ENCODE peak calls at places on chromosomes 3 and 15, in nine cellular contexts. J is transverse colon; U is CD8-positive, alpha-beta T cell; E is hepatocyte; S is astrocyte of the spinal cord; Q is fibroblast of mammary gland; D is choroid plexus epithelial cell; Y is HFFc6; T is left ventricle myocardium inferior. F is an unnamed sample.

GRCh38 chr15:42679285-42680141 is 57.4 kb downstream of the CDAN1 start:
- DNase-seq in E (no peak), T (no peak), D (no peak), U (no peak), J (no peak), Y (no peak), Q (peak), S (no peak), F (no peak)

GRCh38 chr3:111715911-111716523 is 120.9 kb upstream of the ZBED2 start:
- DNase-seq in T (peak), E (peak), Q (no peak), U (no peak), S (peak), D (peak), Y (peak), J (peak), F (no peak)

GRCh38 chr3:129358177-129359101 is 70.0 kb downstream of the EFCAB12 start:
- DNase-seq in T (no peak), S (no peak), J (no peak), Y (no peak), U (no peak), Q (no peak), D (no peak), E (no peak), F (no peak)

GRCh38 chr3:70231224-70231623 is 81.2 kb downstream of the MDFIC2 start:
- DNase-seq in T (no peak), S (no peak), E (no peak), Y (no peak), D (no peak), U (no peak), J (no peak), Q (no peak), F (no peak)

GRCh38 chr3:189304465-189305341 is 132.9 kb downstream of the TPRG1 start:
- DNase-seq in E (peak), T (no peak), D (peak), S (peak), U (no peak), Q (no peak), J (peak), Y (no peak), F (no peak)

GRCh38 chr15:82093774-82094211 is 48.0 kb upstream of the MEX3B start:
- DNase-seq in E (no peak), T (no peak), Q (peak), Y (peak), S (peak), U (no peak), D (peak), J (no peak), F (no peak)

GRCh38 chr15:66955871-66956585 is 109.4 kb upstream of the SMAD3 start:
- DNase-seq in Y (peak), S (peak), U (no peak), T (no peak), D (no peak), Q (peak), J (no peak), E (no peak), F (no peak)

GRCh38 chr15:52528465-52529288 is at the start of gene MYO5A:
- DNase-seq in U (peak), T (peak), E (peak), Y (peak), S (peak), Q (peak), J (peak), D (peak), F (peak)

GRCh38 chr3:151386063-151386462 is 1.5 kb upstream of the P2RY12 start:
- DNase-seq in S (no peak), J (no peak), Y (no peak), D (no peak), T (no peak), U (no peak), E (no peak), Q (peak), F (no peak)

GRCh38 chr3:196989721-196990262 is 21.2 kb upstream of the PIGZ start:
- DNase-seq in U (no peak), E (no peak), J (no peak), Q (peak), D (no peak), Y (no peak), T (peak), S (no peak), F (no peak)

GRCh38 chr3:57998366-57999283 is 9.6 kb upstream of the FLNB start:
- DNase-seq in D (no peak), E (peak), S (no peak), J (peak), Q (no peak), Y (no peak), T (no peak), U (no peak), F (no peak)

GRCh38 chr3:183428140-183429023 is at the start of gene MCF2L2:
- DNase-seq in Q (peak), J (peak), U (peak), D (peak), Y (no peak), E (peak), T (peak), S (peak), F (peak)

GRCh38 chr3:58560771-58561311 is 16.4 kb downstream of the FAM107A start:
- DNase-seq in E (peak), Y (peak), D (peak), S (peak), T (no peak), Q (peak), U (no peak), J (no peak), F (no peak)

DNA sequence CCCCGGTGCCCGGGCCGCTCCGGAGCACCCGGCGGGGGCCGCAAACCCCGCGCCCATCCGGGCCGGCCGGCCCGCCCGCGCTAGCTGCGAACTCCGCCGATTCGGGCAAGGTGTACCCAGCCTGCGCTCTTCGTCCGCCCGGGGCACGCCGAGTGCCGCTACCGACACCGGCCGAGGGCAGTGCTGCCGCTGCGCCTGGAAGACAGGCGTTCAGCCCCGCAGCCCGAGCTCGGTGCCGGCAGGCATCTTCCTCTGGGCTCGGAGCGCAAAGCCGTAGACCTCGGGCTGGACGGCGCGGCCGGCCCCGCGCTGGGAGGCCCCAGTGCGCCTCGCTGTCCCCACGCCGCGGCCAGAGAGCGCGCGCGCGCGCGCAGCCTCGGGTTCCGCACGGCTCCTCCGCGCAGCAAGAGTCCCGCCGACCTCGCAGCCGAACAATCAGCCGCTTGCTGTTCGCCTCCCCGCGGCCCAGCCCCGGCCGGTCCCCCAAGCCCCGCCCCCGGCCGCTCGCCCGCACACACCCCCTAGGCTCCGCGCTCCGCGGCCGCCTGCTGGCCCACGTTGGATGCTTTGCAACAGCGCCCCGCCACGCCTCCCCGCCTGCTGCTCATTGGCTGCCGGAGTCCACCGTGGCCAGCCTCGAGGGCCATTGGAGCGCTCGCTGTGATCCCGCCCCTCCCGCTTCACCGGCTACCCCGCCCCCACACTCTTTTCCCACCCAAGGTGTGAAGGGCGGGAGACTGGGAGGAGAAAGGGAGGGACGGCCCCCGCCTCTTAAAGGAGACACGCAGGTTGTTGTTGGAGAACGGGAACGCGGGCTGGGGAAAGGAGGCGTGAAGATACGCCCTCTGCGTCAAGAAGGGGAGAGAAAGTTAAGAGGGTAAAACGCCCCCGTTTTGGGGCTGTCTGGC is at the start of gene LRIG1:
- DNase-seq in Q (peak), E (peak), Y (peak), T (peak), D (peak), U (peak), S (peak), J (peak), F (peak)
- TF ChIP-seq CTCF in Q (no peak), E (peak), Y (peak), T (peak), D (no peak), U (peak), S (no peak), J (peak), F (peak)

DNA sequence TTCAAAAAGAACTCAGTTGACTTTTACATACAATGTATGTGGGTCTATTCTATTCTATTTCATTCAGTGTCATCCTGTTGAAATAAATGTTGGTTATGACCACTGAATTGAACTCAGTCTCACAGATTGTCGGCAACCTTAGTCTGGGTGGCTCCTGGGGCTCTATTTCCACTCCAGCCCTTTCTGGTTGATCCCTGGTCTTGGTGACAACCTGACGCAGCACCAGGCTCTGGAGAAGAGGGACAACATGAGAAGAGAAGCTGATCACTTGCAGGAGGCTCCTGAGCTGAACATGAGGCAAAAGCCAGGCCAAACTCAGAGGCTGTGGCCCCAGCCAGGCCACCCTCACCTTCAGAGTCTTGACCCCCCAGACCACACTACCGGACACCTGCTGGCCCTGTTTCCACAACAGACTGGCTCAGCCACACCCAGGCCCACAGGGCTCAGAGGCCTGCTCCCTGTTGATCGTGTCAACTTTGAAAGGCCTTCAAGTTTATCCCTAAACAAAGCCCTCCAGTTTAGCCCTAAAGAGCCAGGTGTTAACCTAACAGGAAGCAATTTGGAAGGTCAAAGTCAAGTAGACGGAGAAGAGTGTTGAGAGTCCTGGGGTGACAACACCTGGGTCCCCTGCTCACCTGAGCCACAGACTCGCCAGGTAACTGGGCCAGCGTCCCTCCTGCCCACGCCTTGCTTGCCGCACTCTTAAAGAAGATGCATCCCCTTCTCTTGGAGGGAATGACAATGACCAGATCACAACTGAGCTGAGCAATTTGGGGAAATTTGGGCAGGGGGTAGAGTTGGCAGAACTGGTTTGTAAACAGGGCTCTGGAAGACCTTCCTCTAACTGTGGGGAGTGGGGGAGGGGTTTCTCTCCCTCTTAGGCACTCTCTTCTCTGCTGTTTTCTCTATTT is 15.4 kb upstream of the MUC20 start:
- DNase-seq in Y (no peak), Q (no peak), U (no peak), J (no peak), T (no peak), S (no peak), D (no peak), E (no peak), F (no peak)
- TF ChIP-seq CTCF in Y (no peak), Q (no peak), U (no peak), J (no peak), T (no peak), S (no peak), D (no peak), E (no peak), F (no peak)

GRCh38 chr3:42544492-42545283 is 37.1 kb downstream of the SEC22C start:
- DNase-seq in S (peak), E (peak), J (peak), Y (no peak), Q (no peak), D (peak), T (peak), U (no peak), F (no peak)
- TF ChIP-seq CTCF in S (peak), E (no peak), J (no peak), Y (peak), Q (no peak), D (peak), T (peak), U (no peak), F (peak)

GRCh38 chr15:92087211-92087610 is 233.7 kb downstream of the SLCO3A1 start:
- DNase-seq in S (no peak), T (no peak), E (no peak), J (no peak), D (no peak), Q (no peak), Y (no peak), U (no peak), F (no peak)

GRCh38 chr15:92092391-92092790 is 238.9 kb downstream of the SLCO3A1 start:
- DNase-seq in Y (peak), U (no peak), E (no peak), J (no peak), Q (no peak), S (no peak), D (no peak), T (no peak), F (no peak)

GRCh38 chr15:92095691-92096090 is 242.2 kb downstream of the SLCO3A1 start:
- DNase-seq in Y (no peak), Q (no peak), E (no peak), J (no peak), S (no peak), T (no peak), U (no peak), D (no peak), F (no peak)

DNA sequence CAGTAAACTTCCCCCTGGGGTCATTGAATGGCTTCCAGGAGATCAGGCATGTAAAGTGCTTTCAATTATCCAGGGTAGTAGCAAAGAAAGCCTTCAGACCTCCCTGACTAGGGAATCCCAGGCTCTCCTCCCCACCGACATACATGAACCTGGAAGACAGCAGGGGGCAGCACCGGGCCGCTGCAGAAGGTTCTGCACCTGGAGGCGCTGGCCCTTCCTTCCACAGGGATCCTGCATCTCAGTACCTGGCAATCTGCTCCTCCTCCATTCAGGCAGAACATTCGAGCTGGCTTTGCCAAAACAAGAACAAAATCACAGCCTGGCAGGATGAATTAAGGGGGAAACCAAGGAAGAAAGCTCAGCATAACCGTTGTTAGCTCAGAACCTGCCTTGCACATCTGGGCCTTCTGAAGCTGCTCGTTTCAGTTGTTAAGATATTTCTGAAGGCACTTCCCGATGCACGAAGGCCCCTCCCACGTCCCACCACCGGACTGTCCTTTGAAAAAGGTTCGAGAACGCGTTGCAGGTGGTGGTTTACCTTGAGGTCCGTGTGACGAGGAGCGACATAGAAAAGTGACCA is 237.7 kb downstream of the SLCO3A1 start:
- DNase-seq in J (peak), E (peak), T (no peak), Q (peak), D (peak), U (no peak), Y (no peak), S (no peak), F (peak)
- TF ChIP-seq CTCF in J (peak), E (peak), T (peak), Q (peak), D (peak), U (no peak), Y (peak), S (peak), F (peak)

DNA sequence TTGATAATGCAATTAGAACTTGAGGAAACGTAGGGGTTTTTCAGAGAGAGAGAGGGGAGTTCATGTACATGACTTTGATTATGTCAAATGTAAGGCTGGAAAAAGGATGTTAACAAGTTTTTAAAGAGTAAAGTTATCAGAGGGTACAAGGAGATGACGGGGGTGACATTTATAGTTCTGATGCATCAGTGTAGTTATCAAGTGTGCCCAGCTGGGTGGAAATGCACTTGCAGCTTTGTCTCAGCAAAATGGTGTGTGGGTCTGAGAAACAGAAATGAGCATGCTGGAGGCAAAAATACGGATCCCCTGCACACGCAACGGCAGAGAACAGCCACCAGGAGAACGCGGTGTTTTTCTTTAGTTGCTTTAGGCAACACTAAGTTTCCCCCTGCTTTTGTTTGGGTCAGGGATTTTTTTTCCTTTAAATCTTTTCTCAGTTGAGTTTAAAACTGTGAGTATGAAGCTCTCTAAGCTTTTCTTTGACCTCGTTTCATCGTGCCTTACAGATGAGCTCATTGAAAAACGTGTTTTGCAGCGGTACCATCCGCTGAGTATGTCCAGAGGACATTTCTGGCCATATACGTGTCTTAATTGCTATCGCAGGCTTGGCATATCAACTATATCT is 205.4 kb downstream of the PDZRN3 start:
- DNase-seq in J (no peak), S (peak), T (no peak), Q (peak), Y (peak), U (no peak), D (peak), E (peak), F (no peak)
- TF ChIP-seq CTCF in J (no peak), S (peak), T (peak), Q (peak), Y (peak), U (no peak), D (peak), E (no peak), F (peak)

GRCh38 chr15:93438310-93438709 is 349.3 kb upstream of the RGMA start:
- DNase-seq in J (no peak), S (no peak), D (no peak), U (no peak), Y (no peak), E (no peak), Q (no peak), T (no peak), F (no peak)
- TF ChIP-seq CTCF in J (no peak), S (no peak), D (no peak), U (no peak), Y (no peak), E (no peak), Q (no peak), T (no peak), F (no peak)

GRCh38 chr3:42410362-42410761 is at the start of gene LYZL4:
- DNase-seq in Y (no peak), U (no peak), T (no peak), E (no peak), Q (no peak), D (no peak), J (no peak), S (no peak), F (no peak)
- TF ChIP-seq CTCF in Y (no peak), U (no peak), T (no peak), E (no peak), Q (no peak), D (no peak), J (no peak), S (no peak), F (no peak)

DNA sequence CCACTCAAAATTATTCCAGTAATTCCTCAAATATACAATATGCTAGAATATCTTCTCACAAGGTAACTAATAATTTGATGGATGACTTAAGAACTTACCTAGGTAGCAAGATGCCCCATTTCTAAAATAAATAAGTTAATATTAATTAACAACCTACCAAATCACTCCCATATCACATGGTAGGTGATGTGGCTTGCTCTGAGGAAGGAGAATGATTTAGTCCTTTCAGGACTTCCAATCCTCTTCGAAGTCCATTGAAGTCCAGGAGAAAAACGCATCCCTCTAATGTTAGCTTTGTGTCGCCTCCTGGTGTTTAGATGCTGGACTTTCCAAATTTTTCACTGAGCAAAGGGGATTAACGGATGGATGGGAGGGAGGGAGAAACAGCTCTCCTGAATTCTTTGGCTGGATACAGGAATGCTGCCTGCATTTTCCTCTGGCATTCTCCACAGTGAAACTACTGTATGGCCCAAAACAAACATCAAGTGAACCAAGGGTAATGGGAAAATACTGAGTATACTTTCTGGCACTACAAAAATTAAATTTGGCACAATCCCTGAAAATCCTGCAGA is 58.6 kb downstream of the PRICKLE2 start:
- DNase-seq in Q (no peak), D (peak), Y (no peak), J (no peak), S (no peak), U (no peak), T (no peak), E (no peak), F (no peak)
- TF ChIP-seq CTCF in Q (peak), D (peak), Y (peak), J (no peak), S (peak), U (no peak), T (peak), E (peak), F (no peak)